ENCODE peak calls at places on chromosomes 4 and X, in eight cellular contexts. One of them, this sample, is unnamed.

GRCh38 chr4:53863163-53863562 is 201.2 kb downstream of the CHIC2 start:
- DNase-seq in GM12864: no peak
- DNase-seq in fibroblast of mammary gland: peak; percentile 71
- DNase-seq in mucosa of descending colon: no peak
- DNase-seq in cardiac muscle cell: peak; percentile 37
- DNase-seq in adrenal gland: peak; percentile 27
- DNase-seq in uterus: peak; percentile 50
- DNase-seq in GM10248: no peak
- DNase-seq in this sample: no peak

GRCh38 chr4:118224239-118224829 is 128.5 kb downstream of the PRSS12 start:
- DNase-seq in fibroblast of mammary gland: peak; percentile 78
- DNase-seq in uterus: no peak
- DNase-seq in GM10248: peak; percentile 15
- DNase-seq in adrenal gland: no peak
- DNase-seq in GM12864: peak; percentile 21
- DNase-seq in mucosa of descending colon: no peak
- DNase-seq in cardiac muscle cell: peak; percentile 74
- DNase-seq in this sample: no peak

GRCh38 chrX:20029728-20030127 is 38.9 kb upstream of the BCLAF3 start:
- DNase-seq in fibroblast of mammary gland: no peak
- DNase-seq in uterus: no peak
- DNase-seq in mucosa of descending colon: peak; percentile 82
- DNase-seq in GM12864: no peak
- DNase-seq in adrenal gland: no peak
- DNase-seq in cardiac muscle cell: no peak
- DNase-seq in GM10248: no peak
- DNase-seq in this sample: no peak

GRCh38 chr4:143286733-143287570 is 49.7 kb upstream of the GAB1 start:
- DNase-seq in mucosa of descending colon: no peak
- DNase-seq in GM10248: no peak
- DNase-seq in uterus: no peak
- DNase-seq in fibroblast of mammary gland: peak; percentile 75
- DNase-seq in adrenal gland: no peak
- DNase-seq in cardiac muscle cell: no peak
- DNase-seq in GM12864: no peak
- DNase-seq in this sample: no peak

GRCh38 chrX:100682939-100683338 is 38.9 kb downstream of the SRPX2 start:
- DNase-seq in GM12864: no peak
- DNase-seq in uterus: no peak
- DNase-seq in GM10248: no peak
- DNase-seq in fibroblast of mammary gland: no peak
- DNase-seq in adrenal gland: no peak
- DNase-seq in cardiac muscle cell: no peak
- DNase-seq in mucosa of descending colon: no peak
- DNase-seq in this sample: no peak

GRCh38 chrX:15749642-15750610 is 11.9 kb downstream of the CA5B start:
- DNase-seq in uterus: no peak
- DNase-seq in fibroblast of mammary gland: peak; percentile 23
- DNase-seq in mucosa of descending colon: peak; percentile 20
- DNase-seq in adrenal gland: no peak
- DNase-seq in cardiac muscle cell: no peak
- DNase-seq in GM10248: peak; percentile 28
- DNase-seq in GM12864: no peak
- DNase-seq in this sample: no peak

GRCh38 chrX:33970028-33970932 is 161.8 kb downstream of the FAM47A start:
- DNase-seq in GM12864: no peak
- DNase-seq in cardiac muscle cell: no peak
- DNase-seq in fibroblast of mammary gland: no peak
- DNase-seq in mucosa of descending colon: no peak
- DNase-seq in uterus: no peak
- DNase-seq in adrenal gland: no peak
- DNase-seq in GM10248: no peak
- DNase-seq in this sample: no peak

GRCh38 chr4:88159137-88159725 is 792 bp upstream of the ABCG2 start:
- DNase-seq in adrenal gland: peak; percentile 28
- DNase-seq in uterus: no peak
- DNase-seq in mucosa of descending colon: no peak
- DNase-seq in GM12864: no peak
- DNase-seq in cardiac muscle cell: no peak
- DNase-seq in GM10248: no peak
- DNase-seq in fibroblast of mammary gland: no peak
- DNase-seq in this sample: no peak

GRCh38 chr4:8290701-8290970 is 21.1 kb downstream of the HTRA3 start:
- DNase-seq in adrenal gland: no peak
- DNase-seq in cardiac muscle cell: no peak
- DNase-seq in GM10248: no peak
- DNase-seq in mucosa of descending colon: no peak
- DNase-seq in uterus: no peak
- DNase-seq in GM12864: no peak
- DNase-seq in fibroblast of mammary gland: no peak
- DNase-seq in this sample: no peak

GRCh38 chrX:19791562-19791961 is 95.8 kb downstream of the SH3KBP1 start:
- DNase-seq in adrenal gland: no peak
- DNase-seq in GM12864: no peak
- DNase-seq in cardiac muscle cell: no peak
- DNase-seq in fibroblast of mammary gland: peak; percentile 59
- DNase-seq in uterus: no peak
- DNase-seq in mucosa of descending colon: no peak
- DNase-seq in GM10248: no peak
- DNase-seq in this sample: no peak

GRCh38 chrX:34197946-34198345 is 65.8 kb upstream of the FAM47A start:
- DNase-seq in cardiac muscle cell: no peak
- DNase-seq in mucosa of descending colon: no peak
- DNase-seq in GM12864: no peak
- DNase-seq in uterus: no peak
- DNase-seq in adrenal gland: no peak
- DNase-seq in GM10248: no peak
- DNase-seq in fibroblast of mammary gland: no peak
- DNase-seq in this sample: no peak

GRCh38 chr4:65195002-65195401 is 475.3 kb downstream of the EPHA5 start:
- DNase-seq in adrenal gland: no peak
- DNase-seq in GM12864: no peak
- DNase-seq in uterus: no peak
- DNase-seq in cardiac muscle cell: no peak
- DNase-seq in mucosa of descending colon: no peak
- DNase-seq in GM10248: no peak
- DNase-seq in fibroblast of mammary gland: no peak
- DNase-seq in this sample: no peak

GRCh38 chr4:123599920-123600394 is 203.4 kb downstream of the SPRY1 start:
- DNase-seq in cardiac muscle cell: peak; percentile 27
- DNase-seq in fibroblast of mammary gland: peak; percentile 42
- DNase-seq in GM10248: peak; percentile 44
- DNase-seq in adrenal gland: peak; percentile 72
- DNase-seq in GM12864: peak; percentile 71
- DNase-seq in mucosa of descending colon: peak; percentile 82
- DNase-seq in uterus: peak; percentile 60
- DNase-seq in this sample: no peak

GRCh38 chr4:156771171-156771837 is 200.3 kb downstream of the PDGFC start:
- DNase-seq in fibroblast of mammary gland: peak; percentile 85
- DNase-seq in adrenal gland: peak; percentile 57
- DNase-seq in GM10248: no peak
- DNase-seq in uterus: peak; percentile 13
- DNase-seq in GM12864: no peak
- DNase-seq in mucosa of descending colon: no peak
- DNase-seq in cardiac muscle cell: no peak
- DNase-seq in this sample: no peak

GRCh38 chr4:4356106-4357041 is 30.5 kb upstream of the NSG1 start:
- DNase-seq in GM12864: no peak
- DNase-seq in mucosa of descending colon: no peak
- DNase-seq in uterus: peak; percentile 33
- DNase-seq in cardiac muscle cell: no peak
- DNase-seq in fibroblast of mammary gland: no peak
- DNase-seq in GM10248: no peak
- DNase-seq in adrenal gland: no peak
- DNase-seq in this sample: no peak

GRCh38 chrX:9595131-9595530 is 130.3 kb downstream of the TBL1X start:
- DNase-seq in cardiac muscle cell: no peak
- DNase-seq in uterus: no peak
- DNase-seq in GM10248: no peak
- DNase-seq in fibroblast of mammary gland: peak; percentile 35
- DNase-seq in GM12864: no peak
- DNase-seq in adrenal gland: no peak
- DNase-seq in mucosa of descending colon: no peak
- DNase-seq in this sample: no peak

GRCh38 chr4:18722748-18723191 is 701.2 kb upstream of the LCORL start:
- DNase-seq in uterus: no peak
- DNase-seq in adrenal gland: no peak
- DNase-seq in GM12864: no peak
- DNase-seq in fibroblast of mammary gland: no peak
- DNase-seq in mucosa of descending colon: peak; percentile 30
- DNase-seq in GM10248: no peak
- DNase-seq in cardiac muscle cell: no peak
- DNase-seq in this sample: no peak

GRCh38 chr4:2064276-2064991 is 5.3 kb downstream of the NAT8L start:
- DNase-seq in mucosa of descending colon: peak; percentile 79
- DNase-seq in adrenal gland: no peak
- DNase-seq in GM12864: no peak
- DNase-seq in GM10248: no peak
- DNase-seq in cardiac muscle cell: no peak
- DNase-seq in fibroblast of mammary gland: no peak
- DNase-seq in uterus: no peak
- DNase-seq in this sample: no peak

GRCh38 chr4:158811216-158811540 is 42.4 kb downstream of the FNIP2 start:
- DNase-seq in uterus: no peak
- DNase-seq in cardiac muscle cell: no peak
- DNase-seq in GM10248: no peak
- DNase-seq in fibroblast of mammary gland: no peak
- DNase-seq in adrenal gland: no peak
- DNase-seq in GM12864: no peak
- DNase-seq in mucosa of descending colon: no peak
- DNase-seq in this sample: no peak

GRCh38 chr4:162682651-162683050 is 484.0 kb downstream of the NAF1 start:
- DNase-seq in cardiac muscle cell: no peak
- DNase-seq in fibroblast of mammary gland: no peak
- DNase-seq in uterus: no peak
- DNase-seq in GM10248: no peak
- DNase-seq in GM12864: no peak
- DNase-seq in adrenal gland: no peak
- DNase-seq in mucosa of descending colon: no peak
- DNase-seq in this sample: no peak

GRCh38 chr4:7043521-7044414 is 596 bp downstream of the TADA2B start:
- DNase-seq in GM12864: no peak
- DNase-seq in adrenal gland: peak; percentile 64
- DNase-seq in fibroblast of mammary gland: peak; percentile 34
- DNase-seq in uterus: peak; percentile 50
- DNase-seq in cardiac muscle cell: peak; percentile 53
- DNase-seq in GM10248: no peak
- DNase-seq in mucosa of descending colon: peak; percentile 66
- DNase-seq in this sample: peak; percentile 45

GRCh38 chrX:130725519-130725918 is 177.5 kb downstream of the ENOX2 start:
- DNase-seq in uterus: no peak
- DNase-seq in GM10248: no peak
- DNase-seq in fibroblast of mammary gland: peak; percentile 6
- DNase-seq in adrenal gland: no peak
- DNase-seq in GM12864: no peak
- DNase-seq in cardiac muscle cell: no peak
- DNase-seq in mucosa of descending colon: no peak
- DNase-seq in this sample: no peak

GRCh38 chr4:153542835-153543234 is 76.7 kb downstream of the TMEM131L start:
- DNase-seq in cardiac muscle cell: no peak
- DNase-seq in mucosa of descending colon: no peak
- DNase-seq in fibroblast of mammary gland: no peak
- DNase-seq in GM10248: no peak
- DNase-seq in GM12864: no peak
- DNase-seq in uterus: no peak
- DNase-seq in adrenal gland: no peak
- DNase-seq in this sample: no peak
- TF ChIP-seq CTCF in cardiac muscle cell: no peak
- TF ChIP-seq CTCF in mucosa of descending colon: no peak
- TF ChIP-seq CTCF in fibroblast of mammary gland: peak; percentile 7
- TF ChIP-seq CTCF in GM10248: peak; percentile 49
- TF ChIP-seq CTCF in GM12864: peak; percentile 48
- TF ChIP-seq CTCF in uterus: no peak
- TF ChIP-seq CTCF in adrenal gland: no peak
- TF ChIP-seq CTCF in this sample: no peak

DNA sequence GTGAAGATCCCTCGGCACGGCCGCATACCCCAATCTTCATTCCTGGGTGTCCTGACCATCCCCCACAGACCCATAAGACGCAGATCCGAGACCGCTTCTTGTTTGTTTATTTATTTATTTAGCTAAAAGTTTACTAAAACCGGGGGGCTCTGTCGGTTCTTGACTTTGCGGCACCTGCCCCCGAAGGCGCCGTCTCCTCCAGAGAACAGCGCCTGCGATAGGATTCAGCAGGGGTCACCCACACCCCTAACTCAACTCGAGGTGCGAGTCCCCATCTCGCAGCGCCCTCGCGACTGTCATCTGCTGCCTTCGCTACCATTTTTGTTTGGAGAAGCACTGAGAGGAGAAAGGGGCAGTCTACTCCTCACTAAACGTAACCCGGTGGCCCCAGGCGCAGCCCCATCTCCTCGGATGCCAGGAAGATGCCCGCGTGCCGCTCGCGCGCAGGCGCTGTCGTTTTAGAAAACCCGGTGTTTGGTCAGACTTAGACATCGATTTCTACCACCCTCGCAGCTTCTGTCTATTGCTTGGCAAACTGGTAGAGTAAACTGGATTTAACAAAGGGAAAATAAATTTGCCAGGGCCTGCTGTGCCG is 18.9 kb upstream of the GPR101 start:
- DNase-seq in adrenal gland: no peak
- DNase-seq in GM10248: no peak
- DNase-seq in fibroblast of mammary gland: no peak
- DNase-seq in mucosa of descending colon: no peak
- DNase-seq in cardiac muscle cell: no peak
- DNase-seq in uterus: no peak
- DNase-seq in GM12864: no peak
- DNase-seq in this sample: no peak
- TF ChIP-seq CTCF in adrenal gland: no peak
- TF ChIP-seq CTCF in GM10248: no peak
- TF ChIP-seq CTCF in fibroblast of mammary gland: no peak
- TF ChIP-seq CTCF in mucosa of descending colon: no peak
- TF ChIP-seq CTCF in cardiac muscle cell: no peak
- TF ChIP-seq CTCF in uterus: no peak
- TF ChIP-seq CTCF in GM12864: no peak
- TF ChIP-seq CTCF in this sample: no peak

GRCh38 chr4:184766421-184766820 is 32.5 kb upstream of the CENPU start:
- DNase-seq in GM12864: no peak
- DNase-seq in mucosa of descending colon: no peak
- DNase-seq in uterus: no peak
- DNase-seq in cardiac muscle cell: no peak
- DNase-seq in fibroblast of mammary gland: no peak
- DNase-seq in adrenal gland: no peak
- DNase-seq in GM10248: no peak
- DNase-seq in this sample: no peak
- TF ChIP-seq CTCF in GM12864: no peak
- TF ChIP-seq CTCF in mucosa of descending colon: no peak
- TF ChIP-seq CTCF in uterus: no peak
- TF ChIP-seq CTCF in cardiac muscle cell: no peak
- TF ChIP-seq CTCF in fibroblast of mammary gland: no peak
- TF ChIP-seq CTCF in adrenal gland: no peak
- TF ChIP-seq CTCF in GM10248: no peak
- TF ChIP-seq CTCF in this sample: no peak

GRCh38 chr4:91147067-91147466 is 1019.9 kb downstream of the CCSER1 start:
- DNase-seq in GM10248: no peak
- DNase-seq in GM12864: no peak
- DNase-seq in mucosa of descending colon: no peak
- DNase-seq in fibroblast of mammary gland: no peak
- DNase-seq in adrenal gland: no peak
- DNase-seq in cardiac muscle cell: no peak
- DNase-seq in uterus: no peak
- DNase-seq in this sample: no peak
- TF ChIP-seq CTCF in GM10248: no peak
- TF ChIP-seq CTCF in GM12864: no peak
- TF ChIP-seq CTCF in mucosa of descending colon: no peak
- TF ChIP-seq CTCF in fibroblast of mammary gland: no peak
- TF ChIP-seq CTCF in adrenal gland: no peak
- TF ChIP-seq CTCF in cardiac muscle cell: no peak
- TF ChIP-seq CTCF in uterus: no peak
- TF ChIP-seq CTCF in this sample: no peak